ENCODE peak calls at places on chromosomes 11 and 22, in four cellular contexts. W, G, A and J are unnamed samples.

GRCh38 chr11:123100378-123101085 is 38.6 kb upstream of the HSPA8 start:
- DNase-seq in A (no peak), G (peak), W (no peak), J (no peak)

GRCh38 chr22:46879083-46879482 is 116.6 kb downstream of the TBC1D22A start:
- DNase-seq in W (no peak), G (no peak), A (no peak), J (no peak)

GRCh38 chr11:1310772-1311468 is 1.5 kb upstream of the TOLLIP start:
- DNase-seq in A (no peak), G (no peak), W (no peak), J (no peak)

GRCh38 chr11:14645247-14645912 is 1.8 kb downstream of the PDE3B start:
- DNase-seq in G (no peak), W (no peak), A (no peak), J (no peak)

GRCh38 chr11:469684-470667 is 19.9 kb downstream of the PTDSS2 start:
- DNase-seq in A (peak), G (peak), W (peak), J (peak)

GRCh38 chr11:79092791-79093313 is 348.0 kb downstream of the TENM4 start:
- DNase-seq in G (no peak), A (peak), W (peak), J (no peak)

GRCh38 chr11:33453225-33453624 is 196.0 kb downstream of the HIPK3 start:
- DNase-seq in W (no peak), A (no peak), G (no peak), J (no peak)

GRCh38 chr11:74663315-74663714 is 67.9 kb downstream of the CHRDL2 start:
- DNase-seq in G (no peak), A (no peak), W (no peak), J (no peak)

GRCh38 chr11:72641900-72642814 is 32.1 kb downstream of the PDE2A start:
- DNase-seq in W (no peak), A (peak), G (peak), J (peak)

GRCh38 chr11:71500601-71501021 is 26.5 kb upstream of the KRTAP5-7 start:
- DNase-seq in A (no peak), W (no peak), G (peak), J (no peak)

GRCh38 chr11:48210052-48210451 is 6.6 kb upstream of the OR4B1 start:
- DNase-seq in A (peak), W (peak), G (no peak), J (no peak)

DNA sequence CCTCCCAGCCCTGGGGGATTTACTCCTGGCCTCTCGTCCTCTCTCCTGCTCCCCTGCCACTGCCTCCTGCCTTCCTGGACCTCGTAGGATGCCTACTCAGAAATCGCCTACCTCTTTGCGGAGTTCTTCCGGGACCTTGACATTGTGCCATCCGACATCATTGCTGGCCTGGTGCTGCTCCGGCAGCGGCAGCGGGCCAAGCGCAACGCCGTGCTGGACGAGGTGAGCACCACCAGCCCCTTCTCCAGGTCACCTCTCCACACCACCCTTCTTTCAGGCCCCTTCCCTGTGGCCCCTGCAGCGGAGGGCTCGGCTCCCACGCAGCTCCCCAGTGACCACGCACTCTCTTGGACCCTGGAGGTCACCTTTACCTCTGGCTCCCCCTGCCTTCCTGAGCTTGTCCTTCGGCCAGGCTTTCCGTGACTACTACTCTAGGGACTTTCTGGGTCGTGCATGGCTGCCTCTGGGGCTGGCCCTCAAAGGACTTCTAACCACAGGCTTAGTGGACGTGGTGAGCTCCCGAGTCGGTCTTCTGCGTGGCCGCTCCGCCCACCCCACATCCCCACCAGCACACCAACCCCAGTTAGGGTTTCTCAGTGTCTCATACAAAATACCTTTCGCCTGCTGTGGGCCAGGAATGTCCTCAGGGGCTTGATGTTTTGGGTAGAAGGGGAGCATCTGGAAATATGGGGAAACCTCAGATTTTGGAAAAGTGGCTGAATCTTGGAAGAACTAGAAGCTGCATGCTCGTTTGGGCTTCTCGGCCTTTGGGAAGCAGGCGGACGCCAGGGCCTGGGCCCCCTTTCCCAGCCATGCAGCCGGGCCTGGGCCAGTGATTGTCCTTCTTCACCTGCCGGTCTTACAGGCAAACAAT is 24.1 kb upstream of the MYRF start:
- DNase-seq in W (no peak), G (no peak), A (no peak), J (no peak)
- TF ChIP-seq CTCF in W (no peak), G (no peak), A (no peak), J (no peak)

GRCh38 chr11:8355418-8355742 is 91.7 kb upstream of the LMO1 start:
- DNase-seq in A (no peak), W (no peak), G (no peak), J (no peak)

GRCh38 chr11:8356216-8356615 is 92.5 kb upstream of the LMO1 start:
- DNase-seq in G (no peak), A (no peak), W (no peak), J (no peak)

GRCh38 chr11:8352852-8353505 is 89.3 kb upstream of the LMO1 start:
- DNase-seq in W (no peak), G (no peak), A (peak), J (no peak)

GRCh38 chr11:8356731-8357504 is 93.2 kb upstream of the LMO1 start:
- DNase-seq in A (no peak), G (peak), W (no peak), J (no peak)

GRCh38 chr11:8354622-8355417 is 91.1 kb upstream of the LMO1 start:
- DNase-seq in A (peak), W (no peak), G (peak), J (no peak)
- TF ChIP-seq CTCF in A (no peak), W (no peak), G (no peak), J (no peak)

DNA sequence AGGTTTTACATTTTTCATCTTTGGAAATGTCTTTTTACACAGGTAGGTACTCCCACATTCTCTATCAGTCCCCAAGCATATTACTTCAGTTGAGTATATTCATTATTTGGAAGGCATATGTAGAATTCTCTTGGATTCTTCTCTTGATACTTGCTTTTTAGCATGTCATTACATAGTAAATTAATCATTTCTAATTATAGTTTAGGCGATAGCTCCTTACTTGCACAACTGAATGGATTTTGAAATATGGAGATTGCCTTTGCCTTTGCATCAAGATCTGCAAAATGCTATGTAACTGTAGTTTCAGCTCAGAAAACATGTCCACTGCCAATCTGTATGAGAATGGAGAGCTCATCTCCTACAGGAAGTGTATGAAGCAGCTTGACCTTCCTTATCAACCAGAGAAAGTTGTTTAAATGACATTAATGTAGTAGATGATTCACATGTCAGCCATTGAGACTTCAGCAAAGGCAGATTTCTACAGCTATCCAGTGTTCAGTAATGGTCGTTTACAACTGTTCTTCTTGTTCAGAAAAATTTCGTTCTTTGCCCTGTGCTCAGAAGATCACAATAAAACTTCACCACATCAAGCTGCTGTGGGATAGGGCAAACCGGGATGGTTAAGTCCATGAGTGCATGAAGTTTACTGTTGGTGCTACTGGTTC is 61.5 kb downstream of the PPP6R3 start:
- DNase-seq in A (no peak), W (no peak), G (no peak), J (no peak)
- TF ChIP-seq CTCF in A (no peak), W (no peak), G (no peak), J (no peak)

DNA sequence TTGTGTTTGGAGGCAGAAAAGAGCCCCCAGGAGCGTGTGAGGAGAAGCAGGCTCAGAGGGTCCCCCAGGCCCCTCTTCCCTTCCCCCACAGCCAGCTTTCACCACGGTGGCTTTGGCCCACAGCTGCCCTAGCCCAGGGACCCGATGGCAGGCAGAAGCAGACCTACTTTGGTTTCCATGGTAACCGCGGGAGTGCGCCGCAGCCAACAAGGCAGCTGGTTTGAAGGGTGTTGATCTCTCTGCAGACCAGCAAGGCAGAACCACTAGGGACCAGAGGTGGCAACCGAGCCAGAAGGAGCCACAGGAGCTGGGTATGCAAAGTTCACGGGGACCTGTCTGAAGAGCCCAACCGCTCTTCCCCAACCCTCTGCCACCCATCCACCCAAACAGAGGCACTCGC is 69.4 kb downstream of the BUD13 start:
- DNase-seq in A (no peak), G (no peak), W (no peak), J (no peak)
- TF ChIP-seq CTCF in A (no peak), G (no peak), W (no peak), J (no peak)

GRCh38 chr11:93089474-93090102 is 108.2 kb downstream of the SLC36A4 start:
- DNase-seq in W (peak), A (peak), G (peak), J (peak)
- TF ChIP-seq CTCF in W (peak), A (peak), G (no peak), J (no peak)

GRCh38 chr11:9060700-9061111 is 30.7 kb downstream of the SCUBE2 start:
- DNase-seq in A (peak), G (no peak), W (no peak), J (no peak)
- TF ChIP-seq CTCF in A (no peak), G (no peak), W (peak), J (peak)